ENCODE peak calls at places on chromosomes 1 and 21, in seven cellular contexts. One of them, this sample, is unnamed.

GRCh38 chr1:204885288-204885711 is 14.6 kb downstream of the NFASC start:
- DNase-seq in HepG2: peak; percentile 63
- DNase-seq in endothelial cell of umbilical vein: no peak
- DNase-seq in HCT116: no peak
- DNase-seq in breast epithelium: peak; percentile 90
- DNase-seq in SK-N-SH: no peak
- DNase-seq in prostate gland: no peak
- DNase-seq in this sample: no peak

GRCh38 chr21:44869860-44870747 is 3.4 kb downstream of the PTTG1IP start:
- DNase-seq in HepG2: peak; percentile 96
- DNase-seq in endothelial cell of umbilical vein: peak; percentile 92
- DNase-seq in HCT116: peak; percentile 93
- DNase-seq in breast epithelium: peak; percentile 76
- DNase-seq in SK-N-SH: no peak
- DNase-seq in prostate gland: no peak
- DNase-seq in this sample: no peak

GRCh38 chr1:12553963-12554362 is 64.0 kb downstream of the DHRS3 start:
- DNase-seq in HepG2: peak; percentile 64
- DNase-seq in endothelial cell of umbilical vein: no peak
- DNase-seq in HCT116: peak; percentile 48
- DNase-seq in breast epithelium: no peak
- DNase-seq in SK-N-SH: no peak
- DNase-seq in prostate gland: no peak
- DNase-seq in this sample: peak; percentile 35

GRCh38 chr1:57254006-57254405 is 169.9 kb downstream of the DAB1 start:
- DNase-seq in HepG2: no peak
- DNase-seq in endothelial cell of umbilical vein: no peak
- DNase-seq in HCT116: no peak
- DNase-seq in breast epithelium: no peak
- DNase-seq in SK-N-SH: no peak
- DNase-seq in prostate gland: no peak
- DNase-seq in this sample: no peak

GRCh38 chr1:10704383-10704882 is 92.0 kb downstream of the CASZ1 start:
- DNase-seq in HepG2: peak; percentile 58
- DNase-seq in endothelial cell of umbilical vein: no peak
- DNase-seq in HCT116: no peak
- DNase-seq in breast epithelium: no peak
- DNase-seq in SK-N-SH: no peak
- DNase-seq in prostate gland: no peak
- DNase-seq in this sample: no peak

GRCh38 chr1:10778640-10779039 is 17.8 kb downstream of the CASZ1 start:
- DNase-seq in HepG2: no peak
- DNase-seq in endothelial cell of umbilical vein: no peak
- DNase-seq in HCT116: no peak
- DNase-seq in breast epithelium: no peak
- DNase-seq in SK-N-SH: no peak
- DNase-seq in prostate gland: no peak
- DNase-seq in this sample: no peak

GRCh38 chr1:27940297-27940696 is 5.5 kb downstream of the SMPDL3B start:
- DNase-seq in HepG2: peak; percentile 43
- DNase-seq in endothelial cell of umbilical vein: peak; percentile 44
- DNase-seq in HCT116: no peak
- DNase-seq in breast epithelium: no peak
- DNase-seq in SK-N-SH: peak; percentile 53
- DNase-seq in prostate gland: no peak
- DNase-seq in this sample: no peak

GRCh38 chr1:10685851-10686403 is 110.5 kb downstream of the CASZ1 start:
- DNase-seq in HepG2: peak; percentile 93
- DNase-seq in endothelial cell of umbilical vein: no peak
- DNase-seq in HCT116: no peak
- DNase-seq in breast epithelium: no peak
- DNase-seq in SK-N-SH: no peak
- DNase-seq in prostate gland: no peak
- DNase-seq in this sample: no peak

GRCh38 chr1:168626326-168626725 is 49.9 kb downstream of the XCL1 start:
- DNase-seq in HepG2: no peak
- DNase-seq in endothelial cell of umbilical vein: no peak
- DNase-seq in HCT116: no peak
- DNase-seq in breast epithelium: no peak
- DNase-seq in SK-N-SH: no peak
- DNase-seq in prostate gland: no peak
- DNase-seq in this sample: no peak

GRCh38 chr1:112436384-112437156 is 40.6 kb downstream of the CTTNBP2NL start:
- DNase-seq in HepG2: no peak
- DNase-seq in endothelial cell of umbilical vein: no peak
- DNase-seq in HCT116: no peak
- DNase-seq in breast epithelium: no peak
- DNase-seq in SK-N-SH: no peak
- DNase-seq in prostate gland: no peak
- DNase-seq in this sample: no peak

GRCh38 chr1:11730429-11730861 is 5.5 kb upstream of the AGTRAP start:
- DNase-seq in HepG2: no peak
- DNase-seq in endothelial cell of umbilical vein: peak; percentile 30
- DNase-seq in HCT116: no peak
- DNase-seq in breast epithelium: no peak
- DNase-seq in SK-N-SH: no peak
- DNase-seq in prostate gland: peak; percentile 44
- DNase-seq in this sample: no peak

GRCh38 chr1:151475175-151475574 is 15.9 kb upstream of the POGZ start:
- DNase-seq in HepG2: no peak
- DNase-seq in endothelial cell of umbilical vein: no peak
- DNase-seq in HCT116: no peak
- DNase-seq in breast epithelium: no peak
- DNase-seq in SK-N-SH: no peak
- DNase-seq in prostate gland: no peak
- DNase-seq in this sample: no peak

GRCh38 chr1:231058416-231059109 is 18.5 kb upstream of the FAM89A start:
- DNase-seq in HepG2: peak; percentile 45
- DNase-seq in endothelial cell of umbilical vein: no peak
- DNase-seq in HCT116: no peak
- DNase-seq in breast epithelium: no peak
- DNase-seq in SK-N-SH: no peak
- DNase-seq in prostate gland: no peak
- DNase-seq in this sample: no peak

GRCh38 chr1:61149010-61149860 is 66.9 kb downstream of the NFIA start:
- DNase-seq in HepG2: no peak
- DNase-seq in endothelial cell of umbilical vein: no peak
- DNase-seq in HCT116: no peak
- DNase-seq in breast epithelium: no peak
- DNase-seq in SK-N-SH: no peak
- DNase-seq in prostate gland: no peak
- DNase-seq in this sample: no peak

GRCh38 chr1:119737040-119737682 is 25.4 kb downstream of the PHGDH start:
- DNase-seq in HepG2: no peak
- DNase-seq in endothelial cell of umbilical vein: peak; percentile 3
- DNase-seq in HCT116: no peak
- DNase-seq in breast epithelium: peak; percentile 62
- DNase-seq in SK-N-SH: no peak
- DNase-seq in prostate gland: peak; percentile 40
- DNase-seq in this sample: no peak

GRCh38 chr1:117709398-117709797 is 103.5 kb downstream of the TENT5C start:
- DNase-seq in HepG2: no peak
- DNase-seq in endothelial cell of umbilical vein: no peak
- DNase-seq in HCT116: no peak
- DNase-seq in breast epithelium: no peak
- DNase-seq in SK-N-SH: no peak
- DNase-seq in prostate gland: no peak
- DNase-seq in this sample: no peak

GRCh38 chr1:229855999-229856650 is 210.9 kb upstream of the GALNT2 start:
- DNase-seq in HepG2: no peak
- DNase-seq in endothelial cell of umbilical vein: no peak
- DNase-seq in HCT116: no peak
- DNase-seq in breast epithelium: no peak
- DNase-seq in SK-N-SH: peak; percentile 28
- DNase-seq in prostate gland: no peak
- DNase-seq in this sample: no peak

GRCh38 chr21:14361958-14362357 is 21.0 kb downstream of the HSPA13 start:
- DNase-seq in HepG2: no peak
- DNase-seq in endothelial cell of umbilical vein: peak; percentile 73
- DNase-seq in HCT116: no peak
- DNase-seq in breast epithelium: no peak
- DNase-seq in SK-N-SH: no peak
- DNase-seq in prostate gland: peak; percentile 37
- DNase-seq in this sample: no peak

GRCh38 chr1:60573121-60573520 is 499.6 kb upstream of the C1orf87 start:
- DNase-seq in HepG2: no peak
- DNase-seq in endothelial cell of umbilical vein: peak; percentile 35
- DNase-seq in HCT116: no peak
- DNase-seq in breast epithelium: no peak
- DNase-seq in SK-N-SH: no peak
- DNase-seq in prostate gland: peak; percentile 27
- DNase-seq in this sample: no peak

GRCh38 chr1:213464786-213465460 is 413.9 kb downstream of the RPS6KC1 start:
- DNase-seq in HepG2: no peak
- DNase-seq in endothelial cell of umbilical vein: no peak
- DNase-seq in HCT116: no peak
- DNase-seq in breast epithelium: no peak
- DNase-seq in SK-N-SH: no peak
- DNase-seq in prostate gland: no peak
- DNase-seq in this sample: no peak
- H3K4me3 ChIP-seq in HepG2: no peak overlapping the region
- H3K4me3 ChIP-seq in endothelial cell of umbilical vein: no peak overlapping the region
- H3K4me3 ChIP-seq in HCT116: no peak overlapping the region
- H3K4me3 ChIP-seq in breast epithelium: no peak overlapping the region
- H3K4me3 ChIP-seq in SK-N-SH: no peak overlapping the region
- H3K4me3 ChIP-seq in prostate gland: no peak overlapping the region
- H3K4me3 ChIP-seq in this sample: no peak overlapping the region

GRCh38 chr1:24929091-24929875 is 793 bp downstream of the RUNX3 start:
- DNase-seq in HepG2: no peak
- DNase-seq in endothelial cell of umbilical vein: no peak
- DNase-seq in HCT116: no peak
- DNase-seq in breast epithelium: no peak
- DNase-seq in SK-N-SH: peak; percentile 54
- DNase-seq in prostate gland: no peak
- DNase-seq in this sample: no peak

GRCh38 chr1:24928631-24929090 is 1.4 kb downstream of the RUNX3 start:
- DNase-seq in HepG2: no peak
- DNase-seq in endothelial cell of umbilical vein: no peak
- DNase-seq in HCT116: no peak
- DNase-seq in breast epithelium: no peak
- DNase-seq in SK-N-SH: peak; percentile 50
- DNase-seq in prostate gland: no peak
- DNase-seq in this sample: no peak

GRCh38 chr1:24927473-24927872 is 2.6 kb downstream of the RUNX3 start:
- DNase-seq in HepG2: no peak
- DNase-seq in endothelial cell of umbilical vein: no peak
- DNase-seq in HCT116: no peak
- DNase-seq in breast epithelium: no peak
- DNase-seq in SK-N-SH: no peak
- DNase-seq in prostate gland: no peak
- DNase-seq in this sample: no peak

GRCh38 chr1:24926596-24927249 is 3.4 kb downstream of the RUNX3 start:
- DNase-seq in HepG2: no peak
- DNase-seq in endothelial cell of umbilical vein: no peak
- DNase-seq in HCT116: no peak
- DNase-seq in breast epithelium: no peak
- DNase-seq in SK-N-SH: no peak
- DNase-seq in prostate gland: no peak
- DNase-seq in this sample: no peak

DNA sequence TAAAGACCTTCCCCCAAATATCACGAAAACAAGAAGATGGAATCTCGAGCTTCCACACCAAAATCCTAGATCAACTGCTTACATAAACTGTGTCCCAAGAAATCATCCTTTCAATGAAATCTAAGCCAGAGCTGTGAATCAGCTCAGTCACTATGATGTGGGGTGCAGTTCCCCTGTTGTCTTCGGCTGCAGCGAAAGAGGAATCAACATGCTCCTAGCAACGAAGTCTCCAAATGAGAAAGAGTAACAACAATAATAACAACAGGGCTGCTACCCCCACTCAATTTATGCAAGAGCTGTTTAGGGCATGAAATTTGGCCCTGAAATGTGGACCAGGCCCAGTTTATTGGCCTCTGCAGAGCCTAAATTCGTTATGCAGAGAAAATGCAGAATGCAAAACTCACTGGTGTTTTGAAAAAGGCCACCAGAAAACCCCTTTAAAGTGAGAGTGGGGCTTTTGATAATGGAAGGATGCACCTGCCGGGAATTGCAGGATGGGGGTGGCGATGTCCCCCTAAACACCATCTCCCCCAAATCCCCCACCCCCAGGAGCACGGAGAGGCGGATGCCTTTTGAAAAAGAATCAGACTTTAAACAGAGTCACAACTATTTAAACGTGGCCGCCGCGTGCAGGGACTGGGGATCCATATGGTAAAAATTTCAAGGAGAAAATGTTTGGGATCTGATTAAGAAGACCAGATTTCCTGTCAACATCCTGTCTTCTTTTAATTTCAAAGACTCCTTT is 2.0 kb downstream of the RUNX3 start:
- DNase-seq in HepG2: no peak
- DNase-seq in endothelial cell of umbilical vein: peak; percentile 30
- DNase-seq in HCT116: no peak
- DNase-seq in breast epithelium: no peak
- DNase-seq in SK-N-SH: no peak
- DNase-seq in prostate gland: no peak
- DNase-seq in this sample: no peak
- TF ChIP-seq POLR2AphosphoS5 in HepG2: no peak
- TF ChIP-seq POLR2AphosphoS5 in endothelial cell of umbilical vein: no peak
- TF ChIP-seq POLR2AphosphoS5 in HCT116: no peak
- TF ChIP-seq POLR2AphosphoS5 in breast epithelium: no peak
- TF ChIP-seq POLR2AphosphoS5 in SK-N-SH: no peak
- TF ChIP-seq POLR2AphosphoS5 in prostate gland: no peak
- TF ChIP-seq POLR2AphosphoS5 in this sample: no peak

DNA sequence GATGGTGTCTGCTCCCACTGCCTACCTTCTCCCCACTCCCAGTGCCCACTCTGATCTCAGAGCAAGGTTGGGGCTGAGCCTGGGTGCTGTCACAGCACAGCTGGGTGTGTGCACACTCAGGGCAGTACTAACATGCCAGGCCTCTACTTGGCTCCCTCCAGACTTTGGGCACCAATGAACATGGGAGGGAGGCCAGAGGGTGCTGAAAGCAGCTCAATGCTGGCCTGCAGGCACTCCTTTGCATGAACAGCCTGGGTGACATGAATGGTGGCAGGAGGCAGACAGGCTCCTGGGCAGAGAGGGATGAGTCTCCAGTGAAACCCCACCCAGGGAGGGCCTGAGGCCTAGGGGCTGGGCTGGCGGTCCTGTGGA is 25.8 kb upstream of the DENND1B start:
- DNase-seq in HepG2: no peak
- DNase-seq in endothelial cell of umbilical vein: no peak
- DNase-seq in HCT116: no peak
- DNase-seq in breast epithelium: no peak
- DNase-seq in SK-N-SH: no peak
- DNase-seq in prostate gland: no peak
- DNase-seq in this sample: no peak
- H3K9me3 ChIP-seq in HepG2: peaks cover 14% of the 10 kb centered on the region
- H3K9me3 ChIP-seq in endothelial cell of umbilical vein: no peaks in the 10 kb centered on the region
- H3K9me3 ChIP-seq in HCT116: peaks cover 8% of the 10 kb centered on the region
- H3K9me3 ChIP-seq in breast epithelium: peaks cover 30% of the 10 kb centered on the region
- H3K9me3 ChIP-seq in SK-N-SH: no peaks in the 10 kb centered on the region
- H3K9me3 ChIP-seq in prostate gland: no peaks in the 10 kb centered on the region
- H3K9me3 ChIP-seq in this sample: peaks cover 6% of the 10 kb centered on the region

GRCh38 chr1:153534226-153534932 is 1.4 kb downstream of the S100A6 start:
- DNase-seq in HepG2: no peak
- DNase-seq in endothelial cell of umbilical vein: no peak
- DNase-seq in HCT116: no peak
- DNase-seq in breast epithelium: no peak
- DNase-seq in SK-N-SH: no peak
- DNase-seq in prostate gland: no peak
- DNase-seq in this sample: no peak
- H3K4me3 ChIP-seq in HepG2: no peak overlapping the region
- H3K4me3 ChIP-seq in endothelial cell of umbilical vein: peak overlapping the region; percentile 34
- H3K4me3 ChIP-seq in HCT116: peak overlapping the region; percentile 74
- H3K4me3 ChIP-seq in breast epithelium: peak overlapping the region; percentile 91
- H3K4me3 ChIP-seq in SK-N-SH: peak overlapping the region; percentile 70
- H3K4me3 ChIP-seq in prostate gland: peak overlapping the region; percentile 60
- H3K4me3 ChIP-seq in this sample: peak overlapping the region; percentile 80